ENCODE peak calls at places on chromosomes 7 and 10, in nine cellular contexts. T, Q, R, U, N, L, W, B and G are unnamed samples.

GRCh38 chr7:87475359-87476178 is at the start of gene ABCB4:
- DNase-seq in T (peak), Q (no peak), N (peak), B (peak), R (no peak), W (no peak), U (no peak), L (peak), G (peak)

GRCh38 chr7:37824987-37825509 is 23.3 kb upstream of the NME8 start:
- DNase-seq in L (no peak), T (no peak), U (no peak), B (no peak), R (no peak), Q (no peak), N (no peak), W (no peak), G (no peak)

GRCh38 chr10:122042836-122043235 is 53.9 kb downstream of the TACC2 start:
- DNase-seq in L (no peak), B (no peak), R (no peak), W (no peak), N (no peak), T (no peak), Q (no peak), U (no peak), G (no peak)

GRCh38 chr10:74067373-74068370 is 69.8 kb downstream of the VCL start:
- DNase-seq in L (no peak), W (no peak), R (no peak), N (no peak), Q (no peak), B (no peak), U (no peak), T (no peak), G (no peak)

GRCh38 chr10:129048513-129048912 is 418.5 kb upstream of the MGMT start:
- DNase-seq in B (no peak), R (peak), N (no peak), W (no peak), L (no peak), U (no peak), Q (no peak), T (no peak), G (no peak)

GRCh38 chr7:44520574-44520973 is 20.6 kb downstream of the NPC1L1 start:
- DNase-seq in T (no peak), L (no peak), B (no peak), N (no peak), U (no peak), Q (no peak), W (no peak), R (no peak), G (no peak)

GRCh38 chr7:48052748-48053147 is 17.4 kb downstream of the C7orf57 start:
- DNase-seq in N (no peak), B (no peak), W (peak), R (peak), L (no peak), T (no peak), U (no peak), Q (no peak), G (no peak)

GRCh38 chr10:34505338-34505737 is 309.8 kb downstream of the PARD3 start:
- DNase-seq in U (no peak), W (no peak), R (peak), N (no peak), B (no peak), L (no peak), Q (no peak), T (no peak), G (no peak)

GRCh38 chr10:24331457-24331856 is 122.5 kb downstream of the KIAA1217 start:
- DNase-seq in L (no peak), Q (no peak), N (no peak), T (no peak), B (no peak), R (peak), U (no peak), W (peak), G (no peak)

GRCh38 chr10:2508971-2509605 is 558.3 kb upstream of the PFKP start:
- DNase-seq in U (no peak), R (peak), B (no peak), W (no peak), N (no peak), L (no peak), Q (no peak), T (no peak), G (no peak)

GRCh38 chr10:119859422-119860258 is 13.0 kb downstream of the MCMBP start:
- DNase-seq in L (no peak), W (peak), B (peak), R (peak), N (peak), U (no peak), Q (no peak), T (no peak), G (no peak)

GRCh38 chr7:28469562-28469961 is 57.2 kb downstream of the CREB5 start:
- DNase-seq in L (no peak), Q (no peak), W (no peak), B (no peak), N (no peak), U (no peak), T (no peak), R (no peak), G (no peak)

GRCh38 chr10:103884681-103885139 is 29.3 kb upstream of the SH3PXD2A start:
- DNase-seq in Q (peak), B (no peak), U (no peak), R (peak), T (peak), N (peak), L (no peak), W (peak), G (no peak)

GRCh38 chr10:123427386-123427785 is 238.8 kb upstream of the GPR26 start:
- DNase-seq in T (peak), Q (no peak), W (no peak), L (no peak), U (no peak), N (no peak), R (peak), B (no peak), G (peak)

GRCh38 chr7:50531928-50532327 is 33.3 kb downstream of the DDC start:
- DNase-seq in R (no peak), Q (no peak), T (no peak), U (no peak), L (no peak), B (no peak), N (peak), W (no peak), G (no peak)

GRCh38 chr7:74371381-74372059 is 82.2 kb upstream of the GTF2IRD1 start:
- DNase-seq in N (peak), R (peak), T (peak), W (no peak), U (no peak), Q (no peak), B (no peak), L (no peak), G (no peak)

GRCh38 chr10:93458821-93459257 is 23.3 kb downstream of the MYOF start:
- DNase-seq in Q (no peak), T (no peak), N (no peak), U (no peak), L (no peak), W (peak), B (no peak), R (peak), G (no peak)

GRCh38 chr7:39248041-39248692 is 270.5 kb downstream of the POU6F2 start:
- DNase-seq in B (no peak), N (no peak), R (no peak), W (no peak), L (no peak), Q (no peak), T (no peak), U (no peak), G (no peak)

GRCh38 chr10:88979153-88979562 is 11.4 kb upstream of the FAS start:
- DNase-seq in Q (no peak), U (no peak), W (peak), N (no peak), L (no peak), B (no peak), R (peak), T (no peak), G (no peak)

GRCh38 chr7:137592232-137592896 is 248.8 kb upstream of the PTN start:
- DNase-seq in L (no peak), R (peak), U (no peak), Q (peak), T (peak), N (peak), W (peak), B (no peak), G (peak)

GRCh38 chr7:135557455-135558336 is at the start of gene NUP205:
- DNase-seq in Q (peak), R (peak), B (peak), L (peak), W (peak), U (peak), T (peak), N (peak), G (peak)

GRCh38 chr10:129120441-129120840 is 346.6 kb upstream of the MGMT start:
- DNase-seq in R (no peak), N (no peak), B (no peak), L (no peak), T (no peak), U (no peak), W (no peak), Q (no peak), G (no peak)

GRCh38 chr10:2012209-2012608 is 274.9 kb upstream of the ADARB2 start:
- DNase-seq in Q (no peak), T (no peak), W (no peak), U (no peak), B (no peak), N (no peak), L (no peak), R (no peak), G (no peak)

GRCh38 chr10:43137701-43137970 is 609 bp upstream of the CSGALNACT2 start:
- DNase-seq in N (peak), T (no peak), W (peak), Q (peak), U (peak), B (no peak), R (peak), L (no peak), G (no peak)